ENCODE peak calls at places on chromosomes 11 and 22, in four cellular contexts. L is AML-193; J is stimulated activated CD8-positive, alpha-beta memory T cell treated with anti-CD3 and anti-CD28 coated beads, Interleukin-7, amount 100 ng/mL, for 24 hours; O is CD14-positive monocyte. W is an unnamed sample.

GRCh38 chr11:86288776-86289507 is 13.1 kb upstream of the HIKESHI start:
- DNase-seq in L (no peak), J (no peak), O (no peak), W (no peak)

GRCh38 chr11:13287026-13287425 is 9.4 kb downstream of the BMAL1 start:
- DNase-seq in L (no peak), J (no peak), O (peak), W (no peak)

GRCh38 chr11:41622707-41623359 is 163.4 kb upstream of the LRRC4C start:
- DNase-seq in L (no peak), J (no peak), O (no peak), W (no peak)

GRCh38 chr11:78514922-78515502 is 59.7 kb downstream of the NARS2 start:
- DNase-seq in L (no peak), J (no peak), O (no peak), W (no peak)

GRCh38 chr11:57647960-57648776 is 1.5 kb downstream of the YPEL4 start:
- DNase-seq in L (no peak), J (no peak), O (no peak), W (peak)

GRCh38 chr22:30922151-30922611 is 46.4 kb downstream of the MORC2 start:
- DNase-seq in L (no peak), J (peak), O (peak), W (no peak)

GRCh38 chr11:130706572-130706971 is 209.7 kb downstream of the SNX19 start:
- DNase-seq in L (no peak), J (no peak), O (no peak), W (no peak)

GRCh38 chr22:44108806-44109385 is 71.8 kb upstream of the PARVG start:
- DNase-seq in L (no peak), J (no peak), O (no peak), W (no peak)

GRCh38 chr11:102603091-102603490 is 22.0 kb downstream of the MMP20 start:
- DNase-seq in L (no peak), J (no peak), O (no peak), W (no peak)

GRCh38 chr11:78812513-78813293 is 238.0 kb upstream of the NARS2 start:
- DNase-seq in L (no peak), J (no peak), O (no peak), W (no peak)

GRCh38 chr11:1102996-1103395 is 28.3 kb downstream of the MUC2 start:
- DNase-seq in L (no peak), J (no peak), O (no peak), W (no peak)

GRCh38 chr11:20980736-20981135 is 311.4 kb downstream of the NELL1 start:
- DNase-seq in L (no peak), J (no peak), O (no peak), W (no peak)

GRCh38 chr11:102186836-102187235 is 76.6 kb downstream of the YAP1 start:
- DNase-seq in L (no peak), J (no peak), O (no peak), W (no peak)

GRCh38 chr22:27863001-27863400 is 56.1 kb downstream of the PITPNB start:
- DNase-seq in L (no peak), J (no peak), O (no peak), W (no peak)

GRCh38 chr11:64549969-64550368 is 41.1 kb upstream of the SLC22A12 start:
- DNase-seq in L (no peak), J (no peak), O (no peak), W (no peak)

GRCh38 chr11:106553304-106553703 is 465.0 kb downstream of the GUCY1A2 start:
- DNase-seq in L (no peak), J (no peak), O (no peak), W (no peak)

GRCh38 chr11:132992838-132993680 is 539.2 kb downstream of the OPCML start:
- DNase-seq in L (no peak), J (no peak), O (no peak), W (no peak)

GRCh38 chr11:120142072-120142423 is 4.1 kb upstream of the TRIM29 start:
- DNase-seq in L (no peak), J (no peak), O (no peak), W (no peak)

GRCh38 chr11:110089617-110090282 is 3.4 kb upstream of the ZC3H12C start:
- DNase-seq in L (no peak), J (no peak), O (no peak), W (no peak)

GRCh38 chr11:76209671-76209955 is 3.3 kb upstream of the WNT11 start:
- DNase-seq in L (no peak), J (no peak), O (no peak), W (no peak)

GRCh38 chr11:10537587-10537986 is 3.4 kb downstream of the RNF141 start:
- DNase-seq in L (no peak), J (no peak), O (no peak), W (no peak)

GRCh38 chr11:65791719-65792213 is 4.9 kb downstream of the OVOL1 start:
- DNase-seq in L (peak), J (peak), O (peak), W (no peak)